ENCODE peak calls at places on chromosomes 2 and 18, in seven cellular contexts. One of them, this sample, is unnamed.

GRCh38 chr18:65279668-65280305 is 471.0 kb upstream of the CDH7 start:
- DNase-seq in Peyer's patch: no peak
- DNase-seq in Calu3: no peak
- DNase-seq in NCI-H345: no peak
- DNase-seq in HCT116: no peak
- DNase-seq in fibroblast of mammary gland: no peak
- DNase-seq in activated CD8-positive, alpha-beta memory T cell treated with anti-CD3 and anti-CD28 coated beads, Interleukin-2, amount 50 U/mL, for 4 hours: no peak
- DNase-seq in this sample: no peak

GRCh38 chr2:118975133-118975532 is 33.1 kb downstream of the MARCO start:
- DNase-seq in Peyer's patch: no peak
- DNase-seq in Calu3: no peak
- DNase-seq in NCI-H345: no peak
- DNase-seq in HCT116: no peak
- DNase-seq in fibroblast of mammary gland: no peak
- DNase-seq in activated CD8-positive, alpha-beta memory T cell treated with anti-CD3 and anti-CD28 coated beads, Interleukin-2, amount 50 U/mL, for 4 hours: no peak
- DNase-seq in this sample: no peak

GRCh38 chr2:112836695-112837117 is at the start of gene IL1B:
- DNase-seq in Peyer's patch: no peak
- DNase-seq in Calu3: no peak
- DNase-seq in NCI-H345: no peak
- DNase-seq in HCT116: no peak
- DNase-seq in fibroblast of mammary gland: peak
- DNase-seq in activated CD8-positive, alpha-beta memory T cell treated with anti-CD3 and anti-CD28 coated beads, Interleukin-2, amount 50 U/mL, for 4 hours: no peak
- DNase-seq in this sample: no peak

GRCh38 chr18:35497006-35497333 is 790 bp downstream of the INO80C start:
- DNase-seq in Peyer's patch: peak
- DNase-seq in Calu3: no peak
- DNase-seq in NCI-H345: peak
- DNase-seq in HCT116: no peak
- DNase-seq in fibroblast of mammary gland: peak
- DNase-seq in activated CD8-positive, alpha-beta memory T cell treated with anti-CD3 and anti-CD28 coated beads, Interleukin-2, amount 50 U/mL, for 4 hours: no peak
- DNase-seq in this sample: no peak

GRCh38 chr18:10140461-10140911 is 226.7 kb downstream of the VAPA start:
- DNase-seq in Peyer's patch: no peak
- DNase-seq in Calu3: no peak
- DNase-seq in NCI-H345: no peak
- DNase-seq in HCT116: no peak
- DNase-seq in fibroblast of mammary gland: no peak
- DNase-seq in activated CD8-positive, alpha-beta memory T cell treated with anti-CD3 and anti-CD28 coated beads, Interleukin-2, amount 50 U/mL, for 4 hours: no peak
- DNase-seq in this sample: no peak

GRCh38 chr2:212145111-212145510 is 393.5 kb downstream of the ERBB4 start:
- DNase-seq in Peyer's patch: no peak
- DNase-seq in Calu3: no peak
- DNase-seq in NCI-H345: no peak
- DNase-seq in HCT116: no peak
- DNase-seq in fibroblast of mammary gland: peak
- DNase-seq in activated CD8-positive, alpha-beta memory T cell treated with anti-CD3 and anti-CD28 coated beads, Interleukin-2, amount 50 U/mL, for 4 hours: no peak
- DNase-seq in this sample: no peak

GRCh38 chr2:85181093-85181685 is 48.0 kb downstream of the TCF7L1 start:
- DNase-seq in Peyer's patch: no peak
- DNase-seq in Calu3: peak
- DNase-seq in NCI-H345: peak
- DNase-seq in HCT116: no peak
- DNase-seq in fibroblast of mammary gland: no peak
- DNase-seq in activated CD8-positive, alpha-beta memory T cell treated with anti-CD3 and anti-CD28 coated beads, Interleukin-2, amount 50 U/mL, for 4 hours: no peak
- DNase-seq in this sample: no peak

GRCh38 chr2:191824403-191824802 is 22.5 kb downstream of the CAVIN2 start:
- DNase-seq in Peyer's patch: no peak
- DNase-seq in Calu3: no peak
- DNase-seq in NCI-H345: no peak
- DNase-seq in HCT116: no peak
- DNase-seq in fibroblast of mammary gland: peak
- DNase-seq in activated CD8-positive, alpha-beta memory T cell treated with anti-CD3 and anti-CD28 coated beads, Interleukin-2, amount 50 U/mL, for 4 hours: no peak
- DNase-seq in this sample: no peak

GRCh38 chr18:65352183-65352582 is 398.6 kb upstream of the CDH7 start:
- DNase-seq in Peyer's patch: no peak
- DNase-seq in Calu3: no peak
- DNase-seq in NCI-H345: peak
- DNase-seq in HCT116: no peak
- DNase-seq in fibroblast of mammary gland: no peak
- DNase-seq in activated CD8-positive, alpha-beta memory T cell treated with anti-CD3 and anti-CD28 coated beads, Interleukin-2, amount 50 U/mL, for 4 hours: no peak
- DNase-seq in this sample: no peak

GRCh38 chr2:107001964-107002696 is 116.2 kb upstream of the ST6GAL2 start:
- DNase-seq in Peyer's patch: no peak
- DNase-seq in Calu3: no peak
- DNase-seq in NCI-H345: no peak
- DNase-seq in HCT116: no peak
- DNase-seq in fibroblast of mammary gland: peak
- DNase-seq in activated CD8-positive, alpha-beta memory T cell treated with anti-CD3 and anti-CD28 coated beads, Interleukin-2, amount 50 U/mL, for 4 hours: no peak
- DNase-seq in this sample: no peak

GRCh38 chr2:16245481-16246054 is 305.2 kb downstream of the MYCN start:
- DNase-seq in Peyer's patch: no peak
- DNase-seq in Calu3: no peak
- DNase-seq in NCI-H345: no peak
- DNase-seq in HCT116: no peak
- DNase-seq in fibroblast of mammary gland: no peak
- DNase-seq in activated CD8-positive, alpha-beta memory T cell treated with anti-CD3 and anti-CD28 coated beads, Interleukin-2, amount 50 U/mL, for 4 hours: no peak
- DNase-seq in this sample: no peak

GRCh38 chr2:951224-952006 is 766 bp downstream of the SNTG2 start:
- DNase-seq in Peyer's patch: no peak
- DNase-seq in Calu3: no peak
- DNase-seq in NCI-H345: peak
- DNase-seq in HCT116: no peak
- DNase-seq in fibroblast of mammary gland: no peak
- DNase-seq in activated CD8-positive, alpha-beta memory T cell treated with anti-CD3 and anti-CD28 coated beads, Interleukin-2, amount 50 U/mL, for 4 hours: no peak
- DNase-seq in this sample: no peak

GRCh38 chr2:138959031-138959430 is 178.8 kb upstream of the NXPH2 start:
- DNase-seq in Peyer's patch: no peak
- DNase-seq in Calu3: no peak
- DNase-seq in NCI-H345: no peak
- DNase-seq in HCT116: no peak
- DNase-seq in fibroblast of mammary gland: no peak
- DNase-seq in activated CD8-positive, alpha-beta memory T cell treated with anti-CD3 and anti-CD28 coated beads, Interleukin-2, amount 50 U/mL, for 4 hours: no peak
- DNase-seq in this sample: no peak

GRCh38 chr2:201754683-201755415 is 25.9 kb downstream of the ALS2 start:
- DNase-seq in Peyer's patch: no peak
- DNase-seq in Calu3: no peak
- DNase-seq in NCI-H345: no peak
- DNase-seq in HCT116: no peak
- DNase-seq in fibroblast of mammary gland: no peak
- DNase-seq in activated CD8-positive, alpha-beta memory T cell treated with anti-CD3 and anti-CD28 coated beads, Interleukin-2, amount 50 U/mL, for 4 hours: no peak
- DNase-seq in this sample: no peak

GRCh38 chr2:150630587-150631235 is 143.2 kb upstream of the RND3 start:
- DNase-seq in Peyer's patch: no peak
- DNase-seq in Calu3: no peak
- DNase-seq in NCI-H345: no peak
- DNase-seq in HCT116: no peak
- DNase-seq in fibroblast of mammary gland: peak
- DNase-seq in activated CD8-positive, alpha-beta memory T cell treated with anti-CD3 and anti-CD28 coated beads, Interleukin-2, amount 50 U/mL, for 4 hours: no peak
- DNase-seq in this sample: no peak

GRCh38 chr2:47655563-47655880 is 127.4 kb upstream of the MSH6 start:
- DNase-seq in Peyer's patch: no peak
- DNase-seq in Calu3: no peak
- DNase-seq in NCI-H345: no peak
- DNase-seq in HCT116: no peak
- DNase-seq in fibroblast of mammary gland: no peak
- DNase-seq in activated CD8-positive, alpha-beta memory T cell treated with anti-CD3 and anti-CD28 coated beads, Interleukin-2, amount 50 U/mL, for 4 hours: no peak
- DNase-seq in this sample: no peak

GRCh38 chr2:72124391-72124790 is 23.3 kb downstream of the CYP26B1 start:
- DNase-seq in Peyer's patch: no peak
- DNase-seq in Calu3: no peak
- DNase-seq in NCI-H345: no peak
- DNase-seq in HCT116: no peak
- DNase-seq in fibroblast of mammary gland: no peak
- DNase-seq in activated CD8-positive, alpha-beta memory T cell treated with anti-CD3 and anti-CD28 coated beads, Interleukin-2, amount 50 U/mL, for 4 hours: no peak
- DNase-seq in this sample: no peak

GRCh38 chr18:6795307-6795706 is 65.8 kb downstream of the ARHGAP28 start:
- DNase-seq in Peyer's patch: no peak
- DNase-seq in Calu3: no peak
- DNase-seq in NCI-H345: no peak
- DNase-seq in HCT116: no peak
- DNase-seq in fibroblast of mammary gland: peak
- DNase-seq in activated CD8-positive, alpha-beta memory T cell treated with anti-CD3 and anti-CD28 coated beads, Interleukin-2, amount 50 U/mL, for 4 hours: no peak
- DNase-seq in this sample: no peak

GRCh38 chr2:64202206-64202864 is 58.1 kb upstream of the PELI1 start:
- DNase-seq in Peyer's patch: no peak
- DNase-seq in Calu3: no peak
- DNase-seq in NCI-H345: no peak
- DNase-seq in HCT116: no peak
- DNase-seq in fibroblast of mammary gland: peak
- DNase-seq in activated CD8-positive, alpha-beta memory T cell treated with anti-CD3 and anti-CD28 coated beads, Interleukin-2, amount 50 U/mL, for 4 hours: no peak
- DNase-seq in this sample: no peak